ENCODE peak calls at places on chromosomes 16 and 17, in four cellular contexts. S is left ventricle myocardium superior; A is HCT116; H is stimulated activated effector memory CD8-positive, alpha-beta T cell treated with anti-CD3 and anti-CD28 coated beads, Interleukin-12 subunit alpha, Interleukin-12 subunit beta, amount 100 ng/mL, for 72 hours. P is an unnamed sample.

GRCh38 chr16:27432600-27432957 is 30.6 kb downstream of the IL21R start:
- DNase-seq in A (no peak), S (no peak), H (peak), P (no peak)

GRCh38 chr16:4365014-4365406 is 6.6 kb upstream of the VASN start:
- DNase-seq in S (no peak), H (no peak), A (no peak), P (no peak)

GRCh38 chr17:62093188-62094155 is 28.4 kb upstream of the MED13 start:
- DNase-seq in S (no peak), A (peak), H (peak), P (peak)

GRCh38 chr17:83046759-83047478 is 32.5 kb upstream of the METRNL start:
- DNase-seq in S (no peak), A (no peak), H (peak), P (no peak)

GRCh38 chr16:50925758-50926357 is 184.0 kb downstream of the CYLD start:
- DNase-seq in H (no peak), A (no peak), S (no peak), P (no peak)

GRCh38 chr16:81551141-81551808 is 106.7 kb downstream of the CMIP start:
- DNase-seq in S (no peak), A (no peak), H (no peak), P (no peak)

GRCh38 chr16:15899538-15900100 is 11.2 kb upstream of the CEP20 start:
- DNase-seq in H (peak), A (peak), S (no peak), P (peak)

GRCh38 chr16:52078716-52079655 is 468.0 kb downstream of the TOX3 start:
- DNase-seq in A (no peak), S (no peak), H (no peak), P (no peak)

GRCh38 chr17:82949984-82950383 is 110.2 kb upstream of the ZNF750 start:
- DNase-seq in S (no peak), H (no peak), A (no peak), P (no peak)

GRCh38 chr16:79902351-79902750 is 301.8 kb upstream of the MAF start:
- DNase-seq in H (no peak), A (no peak), S (no peak), P (no peak)

GRCh38 chr16:51877686-51878085 is 669.3 kb downstream of the TOX3 start:
- DNase-seq in A (no peak), H (no peak), S (no peak), P (no peak)

GRCh38 chr17:28118362-28118761 is 75.9 kb downstream of the NLK start:
- DNase-seq in S (no peak), A (no peak), H (no peak), P (no peak)

GRCh38 chr16:77905356-77905920 is 116.9 kb upstream of the CLEC3A start:
- DNase-seq in S (no peak), A (no peak), H (no peak), P (peak)

GRCh38 chr16:30941600-30942420 is 7.1 kb upstream of the ORAI3 start:
- DNase-seq in A (peak), H (peak), S (peak), P (peak)